ENCODE peak calls at places on chromosomes 11 and 22, in six cellular contexts. O is PC-3, E is GM23248, X is HCT116, W is MM.1S, P is SK-N-SH. F is an unnamed sample.

GRCh38 chr11:63890368-63890767 is 26.6 kb downstream of the RCOR2 start:
- DNase-seq in O (no peak), E (no peak), X (no peak), W (no peak), P (no peak), F (no peak)

GRCh38 chr11:77151804-77152513 is 23.9 kb downstream of the MYO7A start:
- DNase-seq in O (no peak), E (no peak), X (no peak), W (no peak), P (no peak), F (no peak)

GRCh38 chr11:44916797-44917196 is 33.9 kb downstream of the TP53I11 start:
- DNase-seq in O (no peak), E (no peak), X (no peak), W (peak; percentile 75), P (no peak), F (no peak)

GRCh38 chr11:1782026-1782696 is 18.4 kb upstream of the CTSD start:
- DNase-seq in O (no peak), E (no peak), X (no peak), W (no peak), P (peak; percentile 25), F (no peak)

GRCh38 chr11:44388828-44389645 is 79.1 kb upstream of the ALX4 start:
- DNase-seq in O (no peak), E (no peak), X (no peak), W (no peak), P (no peak), F (peak; percentile 16)

GRCh38 chr11:87076260-87076783 is 38.6 kb downstream of the TMEM135 start:
- DNase-seq in O (no peak), E (no peak), X (no peak), W (no peak), P (no peak), F (no peak)

GRCh38 chr22:22520020-22520656 is at the start of gene ZNF280A:
- DNase-seq in O (no peak), E (peak; percentile 12), X (peak; percentile 51), W (no peak), P (no peak), F (no peak)

GRCh38 chr22:27133951-27134664 is 476.7 kb downstream of the MIAT start:
- DNase-seq in O (peak; percentile 43), E (peak; percentile 96), X (no peak), W (no peak), P (no peak), F (peak; percentile 72)

GRCh38 chr22:29396126-29396525 is 7.8 kb upstream of the AP1B1 start:
- DNase-seq in O (no peak), E (no peak), X (no peak), W (no peak), P (no peak), F (no peak)

GRCh38 chr11:123483058-123483457 is 53.0 kb downstream of the GRAMD1B start:
- DNase-seq in O (peak; percentile 95), E (peak; percentile 77), X (peak; percentile 41), W (no peak), P (no peak), F (no peak)

GRCh38 chr11:62012451-62013265 is 45.2 kb upstream of the FTH1 start:
- DNase-seq in O (peak; percentile 94), E (peak; percentile 73), X (no peak), W (no peak), P (no peak), F (no peak)

GRCh38 chr22:46681010-46681409 is 57.0 kb downstream of the CERK start:
- DNase-seq in O (no peak), E (no peak), X (no peak), W (no peak), P (peak; percentile 78), F (peak; percentile 85)

GRCh38 chr11:120652705-120653335 is 141.3 kb downstream of the GRIK4 start:
- DNase-seq in O (peak; percentile 37), E (peak; percentile 19), X (no peak), W (no peak), P (no peak), F (peak; percentile 44)

GRCh38 chr22:30399718-30400117 is 2.9 kb downstream of the SEC14L2 start:
- DNase-seq in O (no peak), E (no peak), X (no peak), W (no peak), P (no peak), F (no peak)

GRCh38 chr22:30397656-30398635 is 1.1 kb downstream of the SEC14L2 start:
- DNase-seq in O (peak; percentile 3), E (peak; percentile 46), X (no peak), W (no peak), P (peak; percentile 43), F (no peak)

GRCh38 chr22:30396871-30397655 is at the start of gene SEC14L2:
- DNase-seq in O (peak; percentile 58), E (peak; percentile 84), X (peak; percentile 43), W (peak; percentile 29), P (peak; percentile 90), F (peak; percentile 75)

GRCh38 chr22:30400159-30400558 is 3.3 kb downstream of the SEC14L2 start:
- DNase-seq in O (no peak), E (no peak), X (no peak), W (no peak), P (no peak), F (no peak)

DNA sequence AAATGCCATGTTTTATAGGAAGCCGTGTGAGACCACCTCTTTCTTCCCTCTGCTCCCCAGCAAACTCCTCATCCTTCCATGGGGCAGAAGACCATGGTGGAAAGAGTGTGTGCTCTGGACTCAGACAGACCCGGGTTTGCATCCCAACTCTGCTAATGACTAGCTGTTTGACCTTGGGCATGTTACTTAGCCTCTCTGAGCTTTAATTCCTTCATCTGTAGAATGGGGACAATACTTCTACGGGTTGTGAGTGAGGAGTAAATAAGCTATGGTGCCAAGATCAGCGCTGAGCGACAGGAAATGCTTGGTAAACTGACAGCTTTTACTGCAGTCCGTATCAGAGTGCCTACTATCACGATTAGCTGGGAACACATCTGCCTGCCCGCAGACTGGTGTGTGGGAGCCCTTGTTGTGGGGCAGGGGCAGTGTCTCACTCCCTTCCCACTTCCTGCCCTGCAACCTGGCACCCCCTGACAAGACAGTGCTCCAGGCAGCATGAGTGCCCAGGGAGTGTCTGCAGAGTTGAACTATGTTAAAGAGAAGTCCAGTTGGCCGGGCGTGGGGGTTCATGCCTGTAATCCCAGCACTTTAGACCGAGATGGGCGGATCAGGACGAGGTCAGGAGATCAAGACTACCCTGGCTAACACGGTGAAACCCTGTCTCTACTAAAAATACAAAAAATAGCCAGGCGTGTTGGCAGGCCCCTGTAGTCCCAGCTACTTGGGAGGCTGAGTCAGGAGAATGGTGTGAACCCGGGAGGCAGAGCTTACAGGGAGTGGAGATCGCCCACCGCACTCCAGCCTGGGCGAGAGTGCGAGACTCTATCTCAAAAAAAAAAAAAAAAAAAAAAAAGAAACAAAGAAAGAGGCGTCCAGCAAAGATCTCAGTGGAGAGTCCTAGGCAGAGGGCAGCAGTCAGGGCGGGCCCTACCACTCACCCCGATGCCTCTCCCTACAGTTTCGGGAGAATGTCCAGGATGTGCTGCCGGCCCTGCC is 2.2 kb downstream of the SEC14L2 start:
- DNase-seq in O (no peak), E (peak; percentile 61), X (no peak), W (no peak), P (no peak), F (no peak)
- H3K9ac ChIP-seq in O (no peak overlapping the region), E (peak overlapping the region; percentile 89), X (peak overlapping the region; percentile 91), W (no peak overlapping the region), P (no peak overlapping the region), F (no peak overlapping the region)

GRCh38 chr11:132898676-132899075 is 633.6 kb downstream of the OPCML start:
- DNase-seq in O (no peak), E (no peak), X (no peak), W (no peak), P (no peak), F (no peak)

GRCh38 chr11:132894598-132894997 is 637.7 kb downstream of the OPCML start:
- DNase-seq in O (no peak), E (no peak), X (no peak), W (no peak), P (no peak), F (no peak)

GRCh38 chr11:132901638-132902610 is 630.4 kb downstream of the OPCML start:
- DNase-seq in O (no peak), E (peak; percentile 26), X (no peak), W (no peak), P (no peak), F (no peak)

GRCh38 chr11:132895340-132895739 is 637.0 kb downstream of the OPCML start:
- DNase-seq in O (no peak), E (peak; percentile 18), X (no peak), W (no peak), P (no peak), F (no peak)

DNA sequence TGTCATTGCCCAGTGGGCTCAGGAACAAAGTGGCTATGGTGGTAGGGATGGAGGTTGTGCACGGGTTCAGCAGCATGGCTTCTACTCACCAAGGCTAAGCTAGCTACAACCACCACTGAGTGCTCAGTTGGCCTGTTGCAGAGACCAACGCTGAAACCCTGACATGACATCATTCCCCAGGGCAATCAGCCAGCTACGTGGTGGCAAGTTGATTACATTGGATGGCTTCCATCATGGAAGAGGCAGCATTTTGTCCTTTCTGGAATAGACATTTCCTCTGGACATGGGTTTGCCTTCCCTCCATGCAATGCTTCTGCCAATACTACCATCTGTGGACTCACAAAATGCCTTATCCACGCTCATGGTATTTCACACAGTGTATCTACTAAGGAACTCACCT is 634.3 kb downstream of the OPCML start:
- DNase-seq in O (no peak), E (no peak), X (no peak), W (no peak), P (no peak), F (no peak)
- H3K9me2 ChIP-seq in O (no peaks in the 10 kb centered on the region), E (no peaks in the 10 kb centered on the region), X (no peaks in the 10 kb centered on the region), W (no peaks in the 10 kb centered on the region), P (no peaks in the 10 kb centered on the region), F (no peaks in the 10 kb centered on the region)

GRCh38 chr22:45087802-45088201 is 75.9 kb upstream of the NUP50 start:
- DNase-seq in O (no peak), E (no peak), X (no peak), W (no peak), P (no peak), F (no peak)

GRCh38 chr22:45084400-45084920 is 74.7 kb upstream of the PHF21B start:
- DNase-seq in O (no peak), E (no peak), X (no peak), W (no peak), P (no peak), F (no peak)

GRCh38 chr22:45082795-45083194 is 73.0 kb upstream of the PHF21B start:
- DNase-seq in O (peak; percentile 10), E (peak; percentile 39), X (no peak), W (no peak), P (peak; percentile 75), F (no peak)

GRCh38 chr22:45077826-45078334 is 68.1 kb upstream of the PHF21B start:
- DNase-seq in O (no peak), E (no peak), X (no peak), W (no peak), P (no peak), F (no peak)

GRCh38 chr22:45083659-45084305 is 74.0 kb upstream of the PHF21B start:
- DNase-seq in O (peak; percentile 76), E (peak; percentile 90), X (no peak), W (no peak), P (no peak), F (no peak)
- H3K27ac ChIP-seq in O (peak overlapping the region; percentile 51), E (no peak overlapping the region), X (no peak overlapping the region), W (no peak overlapping the region), P (no peak overlapping the region), F (no peak overlapping the region)

DNA sequence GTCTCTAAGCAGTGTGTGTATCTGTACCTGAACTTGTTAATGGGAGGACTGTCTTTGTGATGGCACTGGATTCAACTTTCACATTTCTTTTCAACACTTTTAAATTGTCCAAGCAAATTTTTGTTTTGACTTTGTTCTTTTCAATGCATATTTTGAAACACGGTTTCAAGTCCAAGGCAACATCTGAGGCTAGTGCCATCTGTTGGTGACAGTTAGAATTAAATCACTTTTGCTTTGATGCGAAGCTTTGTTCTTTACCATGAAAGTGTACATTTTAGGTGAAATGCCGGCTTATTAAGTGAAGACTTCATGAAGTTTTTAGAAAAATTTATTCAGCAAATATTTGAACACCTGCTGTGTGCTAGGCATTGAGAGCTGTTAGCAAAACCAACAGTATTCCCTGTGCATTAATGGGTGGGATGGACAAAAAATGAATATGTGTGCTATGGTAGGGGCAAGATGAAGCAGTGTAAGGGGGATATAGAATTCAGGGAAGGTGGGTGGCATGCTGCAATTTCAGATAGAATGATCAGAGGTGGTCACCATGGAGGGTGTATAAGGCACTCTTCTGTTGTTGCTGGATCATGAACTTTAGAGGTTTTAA is 70.2 kb downstream of the DDX10 start:
- DNase-seq in O (peak; percentile 66), E (peak; percentile 24), X (peak; percentile 8), W (peak; percentile 40), P (peak; percentile 1), F (peak; percentile 92)
- H3K9ac ChIP-seq in O (no peak overlapping the region), E (no peak overlapping the region), X (no peak overlapping the region), W (no peak overlapping the region), P (no peak overlapping the region), F (no peak overlapping the region)